ENCODE peak calls at places on chromosomes 11 and 22, in five cellular contexts. M, W, R, D and T are unnamed samples.
A peak's percentile ranks its signal among the peaks of the same experiment; 100 is the strongest.

GRCh38 chr22:20745177-20745576 is 28.7 kb upstream of the SERPIND1 start:
- DNase-seq in M (no peak), W (no peak), R (no peak), D (no peak), T (no peak)

GRCh38 chr11:116702772-116703360 is 69.9 kb downstream of the BUD13 start:
- DNase-seq in M (no peak), W (no peak), R (peak; percentile 43), D (no peak), T (no peak)

GRCh38 chr11:537622-538430 is 499 bp downstream of the LRRC56 start:
- DNase-seq in M (no peak), W (no peak), R (no peak), D (no peak), T (no peak)

GRCh38 chr11:6625156-6625831 is 6.1 kb upstream of the TPP1 start:
- DNase-seq in M (no peak), W (no peak), R (no peak), D (no peak), T (peak; percentile 53)

GRCh38 chr11:125163431-125164011 is 1.0 kb upstream of the PKNOX2 start:
- DNase-seq in M (no peak), W (no peak), R (peak; percentile 38), D (no peak), T (no peak)

GRCh38 chr22:17475318-17476212 is 87.7 kb upstream of the SLC25A18 start:
- DNase-seq in M (no peak), W (no peak), R (no peak), D (no peak), T (no peak)

GRCh38 chr11:44728491-44728910 is 1.7 kb downstream of the TSPAN18 start:
- DNase-seq in M (no peak), W (no peak), R (no peak), D (no peak), T (no peak)

GRCh38 chr11:84899740-84900139 is 727.4 kb downstream of the DLG2 start:
- DNase-seq in M (no peak), W (no peak), R (no peak), D (no peak), T (no peak)

GRCh38 chr22:20571531-20572007 is 64.2 kb downstream of the MED15 start:
- DNase-seq in M (no peak), W (peak; percentile 42), R (no peak), D (no peak), T (peak; percentile 54)

GRCh38 chr11:65194564-65194963 is 12.8 kb downstream of the CAPN1 start:
- DNase-seq in M (no peak), W (no peak), R (no peak), D (no peak), T (no peak)

GRCh38 chr11:128904872-128905344 is 13.8 kb downstream of the KCNJ5 start:
- DNase-seq in M (no peak), W (no peak), R (no peak), D (no peak), T (no peak)